ENCODE peak calls at places on chromosome 17, in eight cellular contexts. T is RPMI7951, W is B cell, N is COR-L47, C is lower lobe of right lung, Z is lower leg skin, J is GM19239, G is smooth muscle cell of the brain vasculature. L is an unnamed sample.

GRCh38 chr17:57875109-57876022 is 25.5 kb upstream of the MRPS23 start:
- DNase-seq in T (peak), C (peak), J (no peak), Z (peak), W (no peak), N (no peak), G (peak), L (no peak)

GRCh38 chr17:81035389-81036127 is 607 bp downstream of the BAIAP2 start:
- DNase-seq in G (no peak), J (no peak), N (no peak), Z (no peak), C (peak), T (peak), W (no peak), L (no peak)

GRCh38 chr17:61737820-61738219 is 125.5 kb downstream of the BRIP1 start:
- DNase-seq in W (no peak), C (no peak), G (no peak), Z (no peak), T (no peak), J (no peak), N (no peak), L (no peak)

GRCh38 chr17:82021728-82022309 is 859 bp downstream of the CENPX start:
- DNase-seq in T (no peak), J (no peak), N (no peak), W (no peak), G (no peak), Z (no peak), C (no peak), L (no peak)

GRCh38 chr17:73767696-73768095 is 123.5 kb upstream of the SDK2 start:
- DNase-seq in N (no peak), T (no peak), J (no peak), Z (no peak), G (no peak), C (no peak), W (no peak), L (no peak)

GRCh38 chr17:78805301-78805700 is 23.2 kb upstream of the CYTH1 start:
- DNase-seq in G (no peak), N (no peak), C (no peak), T (no peak), W (no peak), J (no peak), Z (no peak), L (no peak)

GRCh38 chr17:39538875-39539274 is 68.8 kb downstream of the NEUROD2 start:
- DNase-seq in T (no peak), C (no peak), Z (no peak), W (no peak), J (no peak), N (no peak), G (no peak), L (no peak)

GRCh38 chr17:50884354-50885311 is 18.5 kb upstream of the TOB1 start:
- DNase-seq in C (no peak), Z (no peak), N (no peak), T (no peak), W (no peak), J (no peak), G (no peak), L (no peak)

GRCh38 chr17:47720754-47721533 is 12.1 kb upstream of the TBX21 start:
- DNase-seq in N (no peak), Z (no peak), T (peak), G (no peak), C (no peak), W (no peak), J (no peak), L (peak)

GRCh38 chr17:29212681-29213121 is 32.5 kb upstream of the MYO18A start:
- DNase-seq in Z (peak), W (no peak), T (peak), C (no peak), J (no peak), G (no peak), N (no peak), L (no peak)

GRCh38 chr17:3557768-3558583 is at the start of gene TRPV3:
- DNase-seq in N (no peak), J (peak), C (no peak), Z (peak), T (peak), G (no peak), W (peak), L (peak)

GRCh38 chr17:8393470-8394231 is 4.0 kb downstream of the RNF222 start:
- DNase-seq in Z (peak), G (no peak), N (no peak), T (no peak), C (no peak), J (no peak), W (peak), L (no peak)

GRCh38 chr17:29584452-29585079 is 4.9 kb downstream of the GIT1 start:
- DNase-seq in J (no peak), C (peak), T (no peak), W (peak), Z (no peak), G (no peak), N (no peak), L (no peak)

GRCh38 chr17:20092292-20092867 is 83.2 kb downstream of the SPECC1 start:
- DNase-seq in Z (no peak), C (no peak), J (no peak), T (no peak), N (no peak), G (no peak), W (no peak), L (no peak)

GRCh38 chr17:59972778-59973177 is 8.2 kb upstream of the RNFT1 start:
- DNase-seq in C (no peak), J (no peak), W (no peak), N (no peak), Z (no peak), T (peak), G (no peak), L (no peak)

GRCh38 chr17:7484964-7485377 is 805 bp downstream of the POLR2A start:
- DNase-seq in N (no peak), Z (no peak), W (no peak), J (no peak), G (no peak), C (no peak), T (no peak), L (no peak)

GRCh38 chr17:46847204-46848191 is 3.9 kb upstream of the WNT9B start:
- DNase-seq in C (no peak), Z (no peak), W (no peak), G (no peak), N (no peak), J (no peak), T (no peak), L (no peak)

GRCh38 chr17:19733953-19734526 is 14.1 kb downstream of the ALDH3A1 start:
- DNase-seq in G (no peak), T (no peak), N (no peak), C (no peak), Z (no peak), J (no peak), W (no peak), L (no peak)

GRCh38 chr17:47099451-47099986 is 89.6 kb downstream of the CDC27 start:
- DNase-seq in N (no peak), J (no peak), Z (no peak), G (no peak), W (no peak), C (no peak), T (no peak), L (no peak)

GRCh38 chr17:79943354-79944241 is 92.1 kb downstream of the TBC1D16 start:
- DNase-seq in Z (peak), J (no peak), G (no peak), T (no peak), W (no peak), N (no peak), C (peak), L (no peak)

GRCh38 chr17:14464741-14465140 is 163.9 kb downstream of the HS3ST3B1 start:
- DNase-seq in T (peak), G (no peak), Z (no peak), J (no peak), N (no peak), C (no peak), W (no peak), L (no peak)

GRCh38 chr17:64491995-64492394 is 4.9 kb downstream of the POLG2 start:
- DNase-seq in N (no peak), Z (no peak), W (no peak), G (no peak), T (peak), J (no peak), C (no peak), L (no peak)

GRCh38 chr17:60169921-60170817 is 20.4 kb downstream of the CA4 start:
- DNase-seq in G (no peak), J (no peak), W (no peak), N (no peak), Z (peak), C (no peak), T (no peak), L (no peak)

GRCh38 chr17:35774499-35774898 is 13.8 kb downstream of the C17orf50 start:
- DNase-seq in Z (no peak), N (no peak), G (no peak), T (no peak), J (no peak), C (peak), W (no peak), L (no peak)

GRCh38 chr17:41354538-41354937 is 3.9 kb upstream of the KRT33A start:
- DNase-seq in Z (no peak), N (no peak), W (no peak), J (no peak), C (no peak), G (no peak), T (no peak), L (no peak)

GRCh38 chr17:6041261-6041660 is 28.9 kb upstream of the WSCD1 start:
- DNase-seq in C (no peak), N (no peak), T (no peak), G (no peak), J (no peak), W (no peak), Z (no peak), L (no peak)

GRCh38 chr17:82297804-82298537 is 19.4 kb downstream of the CD7 start:
- DNase-seq in C (peak), T (peak), Z (peak), G (peak), N (peak), J (peak), W (peak), L (peak)

GRCh38 chr17:44543213-44543904 is 13.9 kb upstream of the FZD2 start:
- DNase-seq in J (no peak), C (peak), T (peak), G (no peak), N (no peak), Z (no peak), W (no peak), L (no peak)

GRCh38 chr17:7838291-7839075 is 4.5 kb downstream of the KDM6B start:
- DNase-seq in Z (peak), J (no peak), N (no peak), T (peak), C (no peak), G (no peak), W (peak), L (no peak)

GRCh38 chr17:80847506-80848230 is 144.0 kb upstream of the CHMP6 start:
- DNase-seq in Z (peak), J (no peak), T (no peak), C (no peak), G (no peak), W (no peak), N (no peak), L (no peak)

GRCh38 chr17:6684460-6684783 is 28.7 kb downstream of the SLC13A5 start:
- DNase-seq in G (no peak), N (no peak), T (no peak), C (no peak), J (no peak), W (no peak), Z (no peak), L (no peak)

GRCh38 chr17:49928826-49929475 is 40.0 kb upstream of the DLX4 start:
- DNase-seq in N (no peak), C (no peak), Z (no peak), T (peak), W (no peak), G (no peak), J (no peak), L (no peak)

GRCh38 chr17:30964878-30965277 is 6.0 kb upstream of the RNF135 start:
- DNase-seq in N (no peak), J (no peak), W (no peak), G (no peak), T (peak), Z (peak), C (no peak), L (no peak)

GRCh38 chr17:28760987-28761562 is 17.3 kb downstream of the TRAF4 start:
- DNase-seq in C (peak), W (no peak), T (peak), N (peak), Z (no peak), G (no peak), J (no peak), L (no peak)

GRCh38 chr17:48603959-48604769 is 622 bp downstream of the HOXB6 start:
- DNase-seq in N (no peak), Z (peak), C (no peak), J (no peak), G (no peak), W (no peak), T (peak), L (no peak)